ENCODE peak calls at places on chromosomes 3 and 15, in six cellular contexts. S is H4, Q is fibroblast of mammary gland, N is cerebellar cortex, E is Right ventricle myocardium superior, O is HT-29. V is an unnamed sample.

GRCh38 chr3:35929158-35929557 is 289.8 kb downstream of the ARPP21 start:
- DNase-seq in S (no peak), Q (peak; percentile 10), O (no peak), E (no peak), N (no peak), V (no peak)

GRCh38 chr15:29924750-29925149 is 102.5 kb upstream of the TJP1 start:
- DNase-seq in Q (peak; percentile 14), S (peak; percentile 80), N (no peak), E (no peak), O (peak; percentile 60), V (no peak)

GRCh38 chr15:79308874-79309273 is 2.0 kb upstream of the TMED3 start:
- DNase-seq in N (peak; percentile 36), E (no peak), Q (no peak), S (no peak), O (no peak), V (no peak)

GRCh38 chr3:113054552-113054951 is 63.8 kb downstream of the GTPBP8 start:
- DNase-seq in Q (peak; percentile 90), O (no peak), S (peak; percentile 49), N (no peak), E (no peak), V (no peak)

GRCh38 chr3:5260992-5261501 is 73.5 kb downstream of the EDEM1 start:
- DNase-seq in Q (no peak), O (no peak), S (no peak), N (no peak), E (no peak), V (no peak)

GRCh38 chr3:2599471-2599870 is 500.8 kb downstream of the CNTN4 start:
- DNase-seq in S (no peak), Q (peak; percentile 4), O (no peak), N (no peak), E (no peak), V (no peak)

GRCh38 chr3:20197775-20198174 is 11.8 kb upstream of the SGO1 start:
- DNase-seq in O (peak; percentile 52), S (peak; percentile 4), E (no peak), N (no peak), Q (no peak), V (no peak)

GRCh38 chr3:73143401-73143800 is 81.9 kb downstream of the EBLN2 start:
- DNase-seq in S (no peak), O (no peak), Q (no peak), N (no peak), E (no peak), V (no peak)

GRCh38 chr3:68974711-68975110 is 38.8 kb downstream of the EOGT start:
- DNase-seq in N (no peak), Q (no peak), E (no peak), O (no peak), S (no peak), V (no peak)

GRCh38 chr15:77384589-77385359 is 35.1 kb downstream of the PEAK1 start:
- DNase-seq in O (no peak), S (no peak), N (no peak), E (no peak), Q (no peak), V (no peak)

GRCh38 chr3:28343144-28343543 is 5.4 kb upstream of the ZCWPW2 start:
- DNase-seq in E (no peak), Q (no peak), O (no peak), N (peak; percentile 19), S (no peak), V (no peak)

GRCh38 chr3:169811606-169812123 is 1.0 kb upstream of the LRRIQ4 start:
- DNase-seq in O (peak; percentile 43), E (no peak), Q (peak; percentile 82), S (peak; percentile 13), N (peak; percentile 14), V (peak; percentile 24)

GRCh38 chr3:4495294-4496110 is 2.4 kb downstream of the ITPR1 start:
- DNase-seq in Q (no peak), N (no peak), O (no peak), E (no peak), S (no peak), V (peak; percentile 56)

GRCh38 chr3:33440328-33440577 is at the start of gene UBP1:
- DNase-seq in S (no peak), N (no peak), O (no peak), Q (no peak), E (peak; percentile 100), V (no peak)